ENCODE peak calls at places on chromosome 19, in eight cellular contexts. One of them, this sample, is unnamed.

GRCh38 chr19:16315825-16316505 is 8.7 kb upstream of the KLF2 start:
- DNase-seq in type B pancreatic cell: no peak
- DNase-seq in left ventricle myocardium inferior: peak
- DNase-seq in cardiac fibroblast: peak
- DNase-seq in Calu3: no peak
- DNase-seq in pancreas: no peak
- DNase-seq in HFF-Myc: peak
- DNase-seq in GM06990: no peak
- DNase-seq in this sample: peak

GRCh38 chr19:58261600-58261967 is 17.2 kb upstream of the ZNF8 start:
- DNase-seq in type B pancreatic cell: no peak
- DNase-seq in left ventricle myocardium inferior: no peak
- DNase-seq in cardiac fibroblast: no peak
- DNase-seq in Calu3: no peak
- DNase-seq in pancreas: no peak
- DNase-seq in HFF-Myc: no peak
- DNase-seq in GM06990: no peak
- DNase-seq in this sample: no peak

GRCh38 chr19:55069137-55069858 is 6.3 kb upstream of the RDH13 start:
- DNase-seq in type B pancreatic cell: no peak
- DNase-seq in left ventricle myocardium inferior: no peak
- DNase-seq in cardiac fibroblast: peak
- DNase-seq in Calu3: peak
- DNase-seq in pancreas: no peak
- DNase-seq in HFF-Myc: no peak
- DNase-seq in GM06990: no peak
- DNase-seq in this sample: peak

GRCh38 chr19:8357007-8357521 is 6.9 kb upstream of the ANGPTL4 start:
- DNase-seq in type B pancreatic cell: no peak
- DNase-seq in left ventricle myocardium inferior: no peak
- DNase-seq in cardiac fibroblast: peak
- DNase-seq in Calu3: no peak
- DNase-seq in pancreas: no peak
- DNase-seq in HFF-Myc: no peak
- DNase-seq in GM06990: no peak
- DNase-seq in this sample: no peak

GRCh38 chr19:48796468-48797083 is 14.3 kb downstream of the BCAT2 start:
- DNase-seq in type B pancreatic cell: no peak
- DNase-seq in left ventricle myocardium inferior: no peak
- DNase-seq in cardiac fibroblast: no peak
- DNase-seq in Calu3: no peak
- DNase-seq in pancreas: no peak
- DNase-seq in HFF-Myc: no peak
- DNase-seq in GM06990: no peak
- DNase-seq in this sample: no peak

GRCh38 chr19:6948884-6949283 is 61.5 kb downstream of the ADGRE1 start:
- DNase-seq in type B pancreatic cell: no peak
- DNase-seq in left ventricle myocardium inferior: no peak
- DNase-seq in cardiac fibroblast: no peak
- DNase-seq in Calu3: no peak
- DNase-seq in pancreas: no peak
- DNase-seq in HFF-Myc: no peak
- DNase-seq in GM06990: no peak
- DNase-seq in this sample: no peak

GRCh38 chr19:48654299-48655059 is 8.5 kb upstream of the CA11 start:
- DNase-seq in type B pancreatic cell: no peak
- DNase-seq in left ventricle myocardium inferior: no peak
- DNase-seq in cardiac fibroblast: no peak
- DNase-seq in Calu3: no peak
- DNase-seq in pancreas: no peak
- DNase-seq in HFF-Myc: peak
- DNase-seq in GM06990: no peak
- DNase-seq in this sample: no peak

GRCh38 chr19:1866693-1867358 is 3.4 kb upstream of the KLF16 start:
- DNase-seq in type B pancreatic cell: no peak
- DNase-seq in left ventricle myocardium inferior: no peak
- DNase-seq in cardiac fibroblast: no peak
- DNase-seq in Calu3: no peak
- DNase-seq in pancreas: no peak
- DNase-seq in HFF-Myc: no peak
- DNase-seq in GM06990: no peak
- DNase-seq in this sample: no peak

GRCh38 chr19:47779524-47780214 is 1.2 kb downstream of the SELENOW start:
- DNase-seq in type B pancreatic cell: no peak
- DNase-seq in left ventricle myocardium inferior: peak
- DNase-seq in cardiac fibroblast: peak
- DNase-seq in Calu3: peak
- DNase-seq in pancreas: peak
- DNase-seq in HFF-Myc: no peak
- DNase-seq in GM06990: no peak
- DNase-seq in this sample: no peak

GRCh38 chr19:33590224-33590623 is 31.5 kb upstream of the CHST8 start:
- DNase-seq in type B pancreatic cell: no peak
- DNase-seq in left ventricle myocardium inferior: no peak
- DNase-seq in cardiac fibroblast: no peak
- DNase-seq in Calu3: no peak
- DNase-seq in pancreas: no peak
- DNase-seq in HFF-Myc: no peak
- DNase-seq in GM06990: no peak
- DNase-seq in this sample: no peak

GRCh38 chr19:6677495-6677894 is 7.5 kb upstream of the TNFSF14 start:
- DNase-seq in type B pancreatic cell: no peak
- DNase-seq in left ventricle myocardium inferior: no peak
- DNase-seq in cardiac fibroblast: no peak
- DNase-seq in Calu3: no peak
- DNase-seq in pancreas: no peak
- DNase-seq in HFF-Myc: no peak
- DNase-seq in GM06990: no peak
- DNase-seq in this sample: no peak

GRCh38 chr19:28980236-28980868 is 232.6 kb downstream of the UQCRFS1 start:
- DNase-seq in type B pancreatic cell: no peak
- DNase-seq in left ventricle myocardium inferior: no peak
- DNase-seq in cardiac fibroblast: peak
- DNase-seq in Calu3: peak
- DNase-seq in pancreas: no peak
- DNase-seq in HFF-Myc: no peak
- DNase-seq in GM06990: no peak
- DNase-seq in this sample: no peak

GRCh38 chr19:6264077-6264445 is 15.7 kb downstream of the MLLT1 start:
- DNase-seq in type B pancreatic cell: no peak
- DNase-seq in left ventricle myocardium inferior: no peak
- DNase-seq in cardiac fibroblast: no peak
- DNase-seq in Calu3: no peak
- DNase-seq in pancreas: no peak
- DNase-seq in HFF-Myc: no peak
- DNase-seq in GM06990: no peak
- DNase-seq in this sample: no peak

GRCh38 chr19:53945441-53945840 is 17.3 kb upstream of the CACNG8 start:
- DNase-seq in type B pancreatic cell: no peak
- DNase-seq in left ventricle myocardium inferior: no peak
- DNase-seq in cardiac fibroblast: peak
- DNase-seq in Calu3: peak
- DNase-seq in pancreas: no peak
- DNase-seq in HFF-Myc: no peak
- DNase-seq in GM06990: no peak
- DNase-seq in this sample: peak

GRCh38 chr19:53945998-53946397 is 16.7 kb upstream of the CACNG8 start:
- DNase-seq in type B pancreatic cell: no peak
- DNase-seq in left ventricle myocardium inferior: no peak
- DNase-seq in cardiac fibroblast: no peak
- DNase-seq in Calu3: no peak
- DNase-seq in pancreas: no peak
- DNase-seq in HFF-Myc: no peak
- DNase-seq in GM06990: no peak
- DNase-seq in this sample: no peak

GRCh38 chr19:53944416-53944815 is 18.3 kb upstream of the CACNG8 start:
- DNase-seq in type B pancreatic cell: no peak
- DNase-seq in left ventricle myocardium inferior: no peak
- DNase-seq in cardiac fibroblast: no peak
- DNase-seq in Calu3: no peak
- DNase-seq in pancreas: no peak
- DNase-seq in HFF-Myc: no peak
- DNase-seq in GM06990: no peak
- DNase-seq in this sample: no peak

GRCh38 chr19:53944933-53945332 is 17.8 kb upstream of the CACNG8 start:
- DNase-seq in type B pancreatic cell: no peak
- DNase-seq in left ventricle myocardium inferior: no peak
- DNase-seq in cardiac fibroblast: no peak
- DNase-seq in Calu3: no peak
- DNase-seq in pancreas: no peak
- DNase-seq in HFF-Myc: no peak
- DNase-seq in GM06990: no peak
- DNase-seq in this sample: no peak

GRCh38 chr19:53947624-53948023 is 15.1 kb upstream of the CACNG8 start:
- DNase-seq in type B pancreatic cell: no peak
- DNase-seq in left ventricle myocardium inferior: no peak
- DNase-seq in cardiac fibroblast: no peak
- DNase-seq in Calu3: peak
- DNase-seq in pancreas: no peak
- DNase-seq in HFF-Myc: no peak
- DNase-seq in GM06990: no peak
- DNase-seq in this sample: peak
- TF ChIP-seq CTCF in type B pancreatic cell: no peak
- TF ChIP-seq CTCF in left ventricle myocardium inferior: no peak
- TF ChIP-seq CTCF in cardiac fibroblast: peak
- TF ChIP-seq CTCF in Calu3: no peak
- TF ChIP-seq CTCF in pancreas: no peak
- TF ChIP-seq CTCF in HFF-Myc: peak
- TF ChIP-seq CTCF in GM06990: no peak
- TF ChIP-seq CTCF in this sample: no peak

GRCh38 chr19:3434630-3435553 is 45.4 kb downstream of the SMIM24 start:
- DNase-seq in type B pancreatic cell: peak
- DNase-seq in left ventricle myocardium inferior: peak
- DNase-seq in cardiac fibroblast: peak
- DNase-seq in Calu3: peak
- DNase-seq in pancreas: peak
- DNase-seq in HFF-Myc: peak
- DNase-seq in GM06990: peak
- DNase-seq in this sample: peak
- TF ChIP-seq CTCF in type B pancreatic cell: no peak
- TF ChIP-seq CTCF in left ventricle myocardium inferior: no peak
- TF ChIP-seq CTCF in cardiac fibroblast: peak
- TF ChIP-seq CTCF in Calu3: no peak
- TF ChIP-seq CTCF in pancreas: no peak
- TF ChIP-seq CTCF in HFF-Myc: no peak
- TF ChIP-seq CTCF in GM06990: no peak
- TF ChIP-seq CTCF in this sample: no peak

GRCh38 chr19:38264486-38265212 is at the start of gene SPINT2:
- DNase-seq in type B pancreatic cell: peak
- DNase-seq in left ventricle myocardium inferior: no peak
- DNase-seq in cardiac fibroblast: no peak
- DNase-seq in Calu3: no peak
- DNase-seq in pancreas: no peak
- DNase-seq in HFF-Myc: no peak
- DNase-seq in GM06990: peak
- DNase-seq in this sample: no peak
- TF ChIP-seq CTCF in type B pancreatic cell: peak
- TF ChIP-seq CTCF in left ventricle myocardium inferior: no peak
- TF ChIP-seq CTCF in cardiac fibroblast: no peak
- TF ChIP-seq CTCF in Calu3: no peak
- TF ChIP-seq CTCF in pancreas: no peak
- TF ChIP-seq CTCF in HFF-Myc: no peak
- TF ChIP-seq CTCF in GM06990: no peak
- TF ChIP-seq CTCF in this sample: no peak

DNA sequence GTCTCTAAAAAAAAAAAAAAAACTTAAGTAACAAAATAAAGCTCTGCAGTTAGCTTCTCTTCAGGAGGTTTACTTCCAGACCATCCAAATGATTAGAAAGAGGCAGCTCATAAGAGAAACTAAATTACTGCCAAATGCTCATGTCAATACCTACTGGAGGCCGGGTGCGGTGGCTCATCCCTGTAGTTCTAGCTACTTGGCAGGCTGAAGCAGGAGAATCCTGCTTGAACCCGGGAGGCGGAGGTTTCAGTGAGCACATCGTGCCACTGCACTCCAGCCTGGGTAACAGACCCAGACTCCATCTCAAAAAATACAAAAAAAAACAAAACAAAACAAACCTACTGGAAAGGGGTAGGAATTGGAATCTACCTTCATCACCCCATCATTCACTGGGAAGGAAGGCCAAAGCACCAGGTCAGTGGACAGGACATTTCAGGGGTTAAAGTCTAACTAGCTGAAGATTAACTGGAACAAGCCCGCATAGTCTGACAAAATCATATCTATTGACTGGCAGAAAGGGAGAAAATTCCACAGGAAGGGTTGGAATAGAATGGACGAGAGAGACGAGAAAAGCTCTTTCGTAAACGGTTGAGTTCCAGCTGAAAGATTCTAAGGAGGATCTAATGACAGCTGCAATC is 1.3 kb downstream of the ZFP14 start:
- DNase-seq in type B pancreatic cell: no peak
- DNase-seq in left ventricle myocardium inferior: no peak
- DNase-seq in cardiac fibroblast: no peak
- DNase-seq in Calu3: no peak
- DNase-seq in pancreas: no peak
- DNase-seq in HFF-Myc: no peak
- DNase-seq in GM06990: no peak
- DNase-seq in this sample: no peak
- TF ChIP-seq CTCF in type B pancreatic cell: no peak
- TF ChIP-seq CTCF in left ventricle myocardium inferior: no peak
- TF ChIP-seq CTCF in cardiac fibroblast: no peak
- TF ChIP-seq CTCF in Calu3: no peak
- TF ChIP-seq CTCF in pancreas: no peak
- TF ChIP-seq CTCF in HFF-Myc: no peak
- TF ChIP-seq CTCF in GM06990: no peak
- TF ChIP-seq CTCF in this sample: no peak

DNA sequence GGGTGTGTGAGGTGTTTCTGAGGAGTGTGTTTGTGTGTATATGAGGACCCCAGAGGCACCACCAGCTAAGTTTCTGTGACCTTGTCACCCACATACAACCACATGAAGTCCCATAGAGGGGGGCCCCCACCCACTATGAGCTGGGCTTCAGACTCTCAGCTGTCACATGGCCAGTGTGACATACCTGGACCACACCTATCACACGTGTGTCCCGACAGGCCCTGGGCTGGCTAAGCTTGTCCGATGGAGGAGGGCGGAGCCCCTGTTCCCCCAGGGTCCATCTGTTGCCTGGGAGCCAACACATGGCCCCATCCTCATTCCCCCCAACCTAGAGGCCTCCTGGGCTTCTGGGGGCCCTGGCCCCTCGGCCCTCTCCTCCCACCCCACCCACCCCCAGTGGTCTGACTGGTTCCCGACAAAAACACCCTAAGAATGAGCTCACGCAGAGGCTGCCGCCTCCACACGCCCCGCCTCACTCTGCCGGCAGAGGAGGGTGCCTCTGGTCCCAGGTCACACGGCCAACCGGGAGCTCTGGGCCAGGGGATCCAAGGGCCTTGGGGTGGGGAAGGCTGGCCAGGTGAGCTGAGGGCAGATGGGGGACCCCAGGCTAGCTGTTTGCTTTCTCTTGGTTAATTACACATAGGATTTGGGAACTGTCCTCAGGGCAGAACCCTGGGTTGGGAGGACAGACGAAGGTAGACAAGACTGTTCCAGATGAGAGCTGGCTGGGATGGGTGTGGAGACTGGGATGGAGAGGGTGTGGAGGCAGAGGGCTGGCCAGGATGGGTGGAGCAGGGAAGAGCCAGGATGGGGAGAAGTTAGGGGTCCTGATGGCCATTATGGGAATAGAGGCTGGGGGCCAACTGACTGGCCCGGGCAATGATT is 4.3 kb downstream of the KLC3 start:
- DNase-seq in type B pancreatic cell: no peak
- DNase-seq in left ventricle myocardium inferior: no peak
- DNase-seq in cardiac fibroblast: no peak
- DNase-seq in Calu3: no peak
- DNase-seq in pancreas: no peak
- DNase-seq in HFF-Myc: no peak
- DNase-seq in GM06990: no peak
- DNase-seq in this sample: no peak
- TF ChIP-seq CTCF in type B pancreatic cell: no peak
- TF ChIP-seq CTCF in left ventricle myocardium inferior: no peak
- TF ChIP-seq CTCF in cardiac fibroblast: no peak
- TF ChIP-seq CTCF in Calu3: no peak
- TF ChIP-seq CTCF in pancreas: no peak
- TF ChIP-seq CTCF in HFF-Myc: no peak
- TF ChIP-seq CTCF in GM06990: no peak
- TF ChIP-seq CTCF in this sample: no peak

This sample was measured in MCF 10A.